ENCODE peak calls at places on chromosome 13, in four cellular contexts. Q is AG09319, H is cardiac fibroblast, I is Calu3. J is an unnamed sample.
A peak's percentile ranks its signal among the peaks of the same experiment; 100 is the strongest.

GRCh38 chr13:96294930-96295657 is 205.2 kb downstream of the HS6ST3 start:
- DNase-seq in Q (no peak), H (no peak), I (no peak), J (no peak)

GRCh38 chr13:27269114-27269665 is 1.4 kb upstream of the RASL11A start:
- DNase-seq in H (no peak), Q (no peak), I (no peak), J (no peak)

GRCh38 chr13:66171821-66172220 is 1058.3 kb downstream of the PCDH9 start:
- DNase-seq in H (no peak), I (no peak), Q (no peak), J (no peak)

GRCh38 chr13:76454991-76455390 is 431.2 kb downstream of the KCTD12 start:
- DNase-seq in I (no peak), H (no peak), Q (peak; percentile 40), J (no peak)

GRCh38 chr13:35987572-35988513 is 143.3 kb downstream of the DCLK1 start:
- DNase-seq in I (no peak), H (no peak), Q (no peak), J (no peak)

GRCh38 chr13:59201836-59202235 is 961.9 kb downstream of the DIAPH3 start:
- DNase-seq in Q (no peak), H (no peak), I (no peak), J (no peak)

GRCh38 chr13:73187106-73187505 is 128.3 kb downstream of the KLF5 start:
- DNase-seq in Q (no peak), H (no peak), I (no peak), J (no peak)

GRCh38 chr13:106911602-106912001 is 343.7 kb upstream of the ARGLU1 start:
- DNase-seq in H (no peak), Q (no peak), I (no peak), J (no peak)

GRCh38 chr13:45292176-45292575 is 48.8 kb downstream of the TPT1 start:
- DNase-seq in I (peak; percentile 73), H (no peak), Q (no peak), J (no peak)

GRCh38 chr13:112703935-112704633 is 14.2 kb downstream of the ATP11A start:
- DNase-seq in I (no peak), Q (no peak), H (no peak), J (no peak)

GRCh38 chr13:110012102-110012739 is 225.8 kb upstream of the IRS2 start:
- DNase-seq in Q (peak; percentile 94), H (peak; percentile 96), I (peak; percentile 22), J (peak; percentile 90)

GRCh38 chr13:81577601-81578000 is 1236.7 kb upstream of the SPRY2 start:
- DNase-seq in I (no peak), H (no peak), Q (no peak), J (no peak)

GRCh38 chr13:76029088-76029487 is 393.0 kb downstream of the LMO7 start:
- DNase-seq in H (no peak), Q (no peak), I (no peak), J (no peak)

GRCh38 chr13:42873081-42873480 is 91.7 kb downstream of the FAM216B start:
- DNase-seq in Q (no peak), I (no peak), H (no peak), J (no peak)

GRCh38 chr13:112619730-112620639 is 32.0 kb upstream of the TUBGCP3 start:
- DNase-seq in H (peak; percentile 41), I (no peak), Q (no peak), J (peak; percentile 14)

DNA sequence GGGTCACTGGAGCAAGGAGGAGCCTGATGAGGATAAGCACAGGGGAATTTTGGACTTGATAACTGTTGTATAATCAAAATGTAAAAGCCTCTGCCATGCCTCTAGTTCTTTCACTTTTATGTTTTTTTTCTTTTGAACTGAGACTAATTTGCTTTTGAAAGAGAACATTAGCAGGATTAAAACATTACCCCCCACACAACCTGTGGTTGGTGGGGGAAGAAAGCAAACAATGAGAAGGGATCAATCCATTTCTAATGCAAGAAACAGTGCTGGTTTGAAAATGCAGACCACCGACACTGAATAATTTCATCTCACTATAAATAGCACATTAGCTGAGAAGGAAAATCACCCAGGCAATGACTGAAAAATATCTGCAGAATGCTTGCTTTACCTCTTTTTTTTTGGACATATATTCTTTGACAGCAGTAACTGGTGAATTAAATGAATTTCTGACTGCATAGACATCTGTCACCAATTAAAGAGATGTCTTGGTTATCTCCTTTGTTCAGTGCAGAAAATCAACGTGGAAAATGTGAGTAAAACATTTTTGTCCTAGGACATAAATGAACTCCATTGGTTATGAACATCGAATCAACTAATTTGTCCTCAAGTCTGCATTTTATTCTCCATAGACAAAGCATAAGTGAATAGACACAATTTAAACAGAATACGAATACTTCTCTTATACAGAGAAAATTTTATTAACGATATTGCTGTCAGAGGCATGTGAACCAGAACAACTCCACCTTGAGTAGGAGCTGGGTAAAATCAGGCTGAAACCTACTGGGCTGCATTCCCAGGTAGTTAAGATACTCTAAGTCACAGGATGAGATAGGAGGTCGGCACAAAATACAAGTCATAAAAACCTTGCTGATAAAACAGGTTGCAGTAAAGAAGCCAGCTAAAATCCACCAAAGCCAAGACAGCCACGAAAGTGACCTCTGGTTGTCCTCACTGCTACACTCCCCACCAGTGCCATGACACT is 48.8 kb upstream of the TRPC4 start:
- DNase-seq in H (peak; percentile 4), Q (no peak), I (peak; percentile 1), J (no peak)
- TF ChIP-seq CTCF in H (no peak), Q (no peak), I (no peak), J (no peak)

GRCh38 chr13:31105856-31106255 is 55.8 kb downstream of the HSPH1 start:
- DNase-seq in H (no peak), Q (no peak), I (no peak), J (no peak)

GRCh38 chr13:31101511-31102170 is 60.1 kb downstream of the HSPH1 start:
- DNase-seq in H (no peak), I (no peak), Q (no peak), J (no peak)

GRCh38 chr13:31100721-31101120 is 61.0 kb downstream of the HSPH1 start:
- DNase-seq in Q (no peak), I (no peak), H (no peak), J (no peak)

GRCh38 chr13:31107109-31107508 is 54.6 kb downstream of the HSPH1 start:
- DNase-seq in I (no peak), H (no peak), Q (no peak), J (no peak)

DNA sequence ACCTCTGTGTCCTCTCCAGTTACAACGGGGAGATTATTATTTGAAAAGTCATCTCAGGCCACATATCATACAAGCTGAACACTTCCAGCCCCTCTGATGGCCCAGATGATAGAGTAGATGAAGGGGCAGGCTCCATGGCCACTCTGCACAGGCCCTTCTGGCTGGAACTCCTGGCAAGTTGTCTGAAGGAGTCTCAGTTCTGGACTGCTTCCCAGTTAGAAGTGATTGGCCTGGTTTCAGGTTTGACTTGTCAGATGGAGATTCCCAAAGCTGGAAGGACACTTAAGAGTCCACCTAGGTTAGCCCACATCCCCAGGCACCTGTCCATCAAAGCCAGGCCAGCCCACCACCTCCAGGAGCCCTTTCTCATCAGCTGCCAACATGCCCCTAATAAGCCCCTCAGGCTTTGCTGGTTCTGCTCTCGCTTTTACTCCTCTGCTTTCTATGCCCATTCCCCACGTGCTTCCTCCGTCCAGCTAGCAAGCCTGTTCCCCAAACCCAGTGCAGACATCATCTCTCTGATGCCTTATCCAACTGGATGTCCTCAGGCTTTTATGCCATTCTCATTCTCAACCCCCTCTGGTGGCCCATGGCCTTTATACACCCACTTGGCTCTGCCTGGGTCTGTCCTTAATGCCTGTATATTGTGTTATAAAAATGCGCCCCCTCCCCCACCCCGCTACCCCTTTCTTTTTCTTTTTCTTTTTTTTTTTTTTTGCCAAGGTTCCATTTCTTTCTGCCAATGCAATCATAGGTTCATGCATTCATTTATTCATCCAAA is 56.5 kb downstream of the HSPH1 start:
- DNase-seq in I (no peak), H (no peak), Q (no peak), J (no peak)
- TF ChIP-seq CTCF in I (no peak), H (no peak), Q (no peak), J (no peak)

DNA sequence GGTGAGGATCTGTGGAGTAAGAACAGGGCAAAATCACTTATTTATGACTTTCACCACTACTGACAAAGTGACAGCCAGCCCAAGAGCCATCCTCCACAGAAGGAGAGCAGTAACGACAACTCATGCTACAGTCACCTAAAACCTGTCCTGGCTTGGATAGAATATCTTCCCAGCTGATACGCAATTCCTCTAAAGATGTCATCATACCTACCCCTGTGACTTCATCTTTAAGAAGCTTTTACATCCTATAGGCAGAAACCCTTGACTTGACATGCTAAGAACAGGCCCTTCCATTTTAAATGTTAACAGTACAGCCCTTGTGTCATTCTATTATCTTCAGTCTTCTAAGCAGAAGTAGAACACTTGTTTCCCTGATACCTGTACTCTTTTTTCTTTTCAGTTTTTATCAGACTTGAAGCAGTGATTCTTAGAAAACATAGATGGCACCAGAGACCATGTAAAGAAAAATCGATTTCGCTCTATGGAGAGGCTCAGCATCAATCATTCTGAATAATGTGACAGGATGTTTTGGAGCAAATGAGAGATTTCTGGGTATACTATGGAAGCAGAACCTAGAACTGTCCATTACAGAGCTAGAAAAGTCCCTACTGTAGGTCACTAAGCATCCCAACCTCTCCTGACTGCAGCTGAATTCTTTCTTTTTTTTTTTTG is 20.1 kb downstream of the STOML3 start:
- DNase-seq in H (no peak), I (no peak), Q (no peak), J (no peak)
- TF ChIP-seq CTCF in H (no peak), I (no peak), Q (no peak), J (peak; percentile 15)

DNA sequence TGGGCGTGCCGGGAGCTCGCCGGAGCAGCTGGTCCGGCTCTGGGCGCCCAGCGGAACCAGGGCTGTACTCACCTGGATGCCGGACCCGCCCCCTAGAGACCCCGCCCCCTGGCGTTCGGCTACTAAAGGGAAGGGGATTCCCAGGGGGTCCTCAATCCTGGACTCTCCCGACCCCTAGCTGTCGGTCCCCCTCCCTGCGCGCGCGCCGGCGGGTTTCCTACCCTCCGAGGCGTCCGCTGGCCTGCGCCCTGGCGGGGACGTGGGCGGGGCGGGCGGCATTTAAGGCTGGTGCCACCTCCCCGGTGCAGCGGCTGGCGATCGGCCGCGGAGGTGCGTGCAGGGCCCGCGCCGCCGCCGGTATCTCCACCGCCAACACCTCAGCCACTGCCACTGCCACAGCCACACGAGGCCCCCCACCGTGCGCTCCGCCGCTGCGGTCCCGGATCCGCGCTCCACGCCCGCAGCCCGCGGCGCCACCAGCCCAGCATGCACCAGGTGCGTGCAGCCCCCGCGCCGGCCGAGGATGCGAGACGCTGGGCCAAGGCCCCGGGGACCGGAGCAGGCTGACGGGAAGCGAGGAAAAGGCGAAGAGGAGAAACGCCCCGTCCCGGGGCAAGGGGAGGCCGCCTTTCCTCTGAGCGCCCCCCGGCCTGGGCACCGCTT is at the start of gene ATP12A:
- DNase-seq in Q (no peak), H (no peak), I (peak; percentile 43), J (no peak)
- TF ChIP-seq CTCF in Q (no peak), H (no peak), I (peak; percentile 52), J (no peak)

DNA sequence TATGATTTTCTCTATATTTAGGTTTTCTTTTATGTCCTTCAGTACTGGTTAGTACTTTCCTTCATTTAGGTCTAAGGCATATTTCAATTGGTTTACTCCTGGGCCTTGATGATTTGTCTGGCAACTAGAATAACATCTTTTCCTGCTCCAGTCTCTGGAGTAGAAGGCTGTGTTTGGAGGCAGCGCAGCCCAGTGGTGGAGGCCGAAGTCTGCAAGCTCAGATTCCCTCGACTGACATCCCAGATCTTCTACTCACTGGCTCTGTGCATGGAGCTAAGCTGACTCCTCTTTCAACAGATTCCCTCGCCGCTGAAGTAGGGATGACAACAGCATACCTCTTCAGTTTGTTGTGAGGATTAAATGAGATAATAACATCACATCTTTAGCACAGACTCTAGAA is 141.0 kb downstream of the RAP2A start:
- DNase-seq in H (peak; percentile 62), I (no peak), Q (no peak), J (peak; percentile 65)
- TF ChIP-seq CTCF in H (peak; percentile 74), I (no peak), Q (peak; percentile 44), J (peak; percentile 82)

J was measured in fibroblast of villous mesenchyme.